ENCODE peak calls at places on chromosomes 16 and 17, in four cellular contexts. One of them, this sample, is unnamed.

GRCh38 chr16:81784042-81784785 is 5.1 kb downstream of the PLCG2 start:
- DNase-seq in nucleus accumbens: no peak
- DNase-seq in T-helper 1 cell: no peak
- DNase-seq in T-helper 2 cell: no peak
- DNase-seq in this sample: no peak

GRCh38 chr17:6413073-6413472 is 21.8 kb downstream of the AIPL1 start:
- DNase-seq in nucleus accumbens: no peak
- DNase-seq in T-helper 1 cell: peak
- DNase-seq in T-helper 2 cell: peak
- DNase-seq in this sample: no peak

GRCh38 chr16:74740795-74741304 is 33.8 kb downstream of the FA2H start:
- DNase-seq in T-helper 2 cell: no peak
- DNase-seq in T-helper 1 cell: no peak
- DNase-seq in nucleus accumbens: peak
- DNase-seq in this sample: peak

GRCh38 chr16:86823125-86823524 is 244.8 kb downstream of the FOXL1 start:
- DNase-seq in T-helper 1 cell: no peak
- DNase-seq in T-helper 2 cell: no peak
- DNase-seq in nucleus accumbens: no peak
- DNase-seq in this sample: no peak

GRCh38 chr17:49508891-49509587 is 13.9 kb downstream of the NGFR start:
- DNase-seq in T-helper 2 cell: no peak
- DNase-seq in T-helper 1 cell: no peak
- DNase-seq in nucleus accumbens: no peak
- DNase-seq in this sample: no peak

GRCh38 chr16:77951788-77952187 is 70.6 kb upstream of the CLEC3A start:
- DNase-seq in T-helper 1 cell: no peak
- DNase-seq in T-helper 2 cell: peak
- DNase-seq in nucleus accumbens: no peak
- DNase-seq in this sample: no peak

GRCh38 chr17:81427446-81428120 is 32.3 kb downstream of the BAHCC1 start:
- DNase-seq in T-helper 2 cell: no peak
- DNase-seq in T-helper 1 cell: no peak
- DNase-seq in nucleus accumbens: peak
- DNase-seq in this sample: peak

GRCh38 chr17:62178579-62178978 is 113.5 kb upstream of the MED13 start:
- DNase-seq in T-helper 2 cell: no peak
- DNase-seq in T-helper 1 cell: no peak
- DNase-seq in nucleus accumbens: no peak
- DNase-seq in this sample: no peak

GRCh38 chr17:36899250-36900129 is 37.8 kb upstream of the LHX1 start:
- DNase-seq in T-helper 2 cell: no peak
- DNase-seq in nucleus accumbens: no peak
- DNase-seq in T-helper 1 cell: no peak
- DNase-seq in this sample: no peak

GRCh38 chr17:36133629-36134259 is 30.1 kb downstream of the CCL4 start:
- DNase-seq in nucleus accumbens: no peak
- DNase-seq in T-helper 1 cell: no peak
- DNase-seq in T-helper 2 cell: no peak
- DNase-seq in this sample: peak

GRCh38 chr17:61619493-61619892 is 28.5 kb upstream of the NACA2 start:
- DNase-seq in T-helper 1 cell: no peak
- DNase-seq in T-helper 2 cell: no peak
- DNase-seq in nucleus accumbens: no peak
- DNase-seq in this sample: no peak

GRCh38 chr16:60605176-60605575 is 1431.1 kb downstream of the CDH8 start:
- DNase-seq in T-helper 1 cell: no peak
- DNase-seq in nucleus accumbens: no peak
- DNase-seq in T-helper 2 cell: no peak
- DNase-seq in this sample: no peak